ENCODE peak calls at places on chromosomes 13 and 19, in four cellular contexts. I is K562, C is A549, H is H1. Y is an unnamed sample.

GRCh38 chr13:33931397-33931987 is 113.5 kb downstream of the RFC3 start:
- DNase-seq in C (peak), H (no peak), I (peak), Y (peak)

GRCh38 chr19:29673451-29674371 is 8.4 kb downstream of the PLEKHF1 start:
- DNase-seq in H (no peak), C (no peak), I (no peak), Y (no peak)

GRCh38 chr19:37227996-37228395 is 10.0 kb downstream of the ZNF383 start:
- DNase-seq in I (no peak), H (peak), C (peak), Y (peak)

GRCh38 chr19:34274284-34274826 is 20.0 kb downstream of the GARRE1 start:
- DNase-seq in C (no peak), H (no peak), I (no peak), Y (no peak)

GRCh38 chr19:11268783-11269267 is 6.5 kb upstream of the DOCK6 start:
- DNase-seq in I (peak), C (peak), H (no peak), Y (peak)

GRCh38 chr19:14563989-14564650 is 7.7 kb downstream of the NDUFB7 start:
- DNase-seq in C (peak), I (peak), H (peak), Y (peak)

GRCh38 chr13:94710881-94711560 is 1.3 kb downstream of the SOX21 start:
- DNase-seq in C (peak), I (peak), H (peak), Y (no peak)

GRCh38 chr13:45773236-45773635 is 71.1 kb downstream of the CBY2 start:
- DNase-seq in H (no peak), C (no peak), I (no peak), Y (no peak)

GRCh38 chr13:26956532-26957142 is 196.1 kb upstream of the GPR12 start:
- DNase-seq in H (no peak), C (peak), I (no peak), Y (peak)

GRCh38 chr13:74135306-74136088 is 1.3 kb upstream of the KLF12 start:
- DNase-seq in C (peak), I (peak), H (peak), Y (peak)
- TF ChIP-seq POLR2A in C (peak), I (no peak), H (no peak), Y (no peak)

GRCh38 chr13:64277097-64277496 is 2861.4 kb upstream of the PCDH20 start:
- DNase-seq in C (no peak), H (no peak), I (no peak), Y (no peak)

GRCh38 chr13:64274481-64275217 is 2859.0 kb upstream of the PCDH20 start:
- DNase-seq in H (no peak), I (peak), C (no peak), Y (peak)

GRCh38 chr13:64276232-64276631 is 2860.6 kb upstream of the PCDH20 start:
- DNase-seq in I (no peak), H (no peak), C (no peak), Y (no peak)

GRCh38 chr13:64273780-64274179 is 2858.1 kb upstream of the PCDH20 start:
- DNase-seq in H (no peak), I (no peak), C (no peak), Y (no peak)

DNA sequence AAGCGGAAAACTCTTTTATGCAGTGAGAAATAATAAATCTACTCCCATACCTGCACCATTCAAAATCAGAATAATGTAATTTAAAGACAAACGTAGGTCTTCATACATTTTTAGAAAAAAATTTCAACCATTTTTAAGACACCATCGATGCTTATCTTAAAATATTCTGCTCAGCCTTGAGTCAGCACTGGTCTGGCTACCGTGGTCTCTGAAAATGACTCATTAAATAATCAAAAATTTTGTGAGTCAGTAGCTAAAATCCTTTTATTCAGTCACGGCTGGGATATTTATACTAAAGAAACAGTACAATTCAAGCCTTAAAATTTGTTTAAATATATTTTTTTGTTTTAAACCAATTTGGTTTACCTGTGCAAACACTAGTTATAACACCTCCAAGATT is 2862.8 kb upstream of the PCDH20 start:
- DNase-seq in H (no peak), C (no peak), I (no peak), Y (no peak)
- TF ChIP-seq MAX in H (no peak), C (no peak), I (no peak), Y (no peak)

GRCh38 chr19:43936219-43936618 is 1.1 kb upstream of the ZNF45 start:
- DNase-seq in H (no peak), I (peak), C (no peak), Y (no peak)

GRCh38 chr19:43934055-43934984 is 762 bp downstream of the ZNF45 start:
- DNase-seq in I (peak), C (peak), H (no peak), Y (peak)

GRCh38 chr19:43939557-43940260 is 4.6 kb upstream of the ZNF45 start:
- DNase-seq in H (no peak), I (no peak), C (no peak), Y (no peak)

GRCh38 chr19:43940719-43941118 is 5.6 kb upstream of the ZNF45 start:
- DNase-seq in H (no peak), C (no peak), I (no peak), Y (no peak)

GRCh38 chr19:43934985-43935708 is at the start of gene ZNF45:
- DNase-seq in I (peak), H (peak), C (peak), Y (peak)
- TF ChIP-seq POLR2A in I (peak), H (no peak), C (peak), Y (peak)

GRCh38 chr19:5108123-5108613 is 139.3 kb downstream of the KDM4B start:
- DNase-seq in I (no peak), H (no peak), C (no peak), Y (no peak)
- TF ChIP-seq MAX in I (no peak), H (no peak), C (no peak), Y (no peak)

GRCh38 chr13:106597190-106597589 is 29.3 kb upstream of the ARGLU1 start:
- DNase-seq in I (no peak), C (no peak), H (no peak), Y (no peak)
- TF ChIP-seq POLR2A in I (no peak), C (no peak), H (no peak), Y (no peak)

GRCh38 chr13:36666482-36667264 is 7.1 kb upstream of the SERTM1 start:
- DNase-seq in I (no peak), H (no peak), C (no peak), Y (no peak)

GRCh38 chr13:36665630-36666029 is 8.2 kb upstream of the SERTM1 start:
- DNase-seq in I (no peak), C (no peak), H (no peak), Y (no peak)
- TF ChIP-seq MAX in I (no peak), C (no peak), H (no peak), Y (no peak)

DNA sequence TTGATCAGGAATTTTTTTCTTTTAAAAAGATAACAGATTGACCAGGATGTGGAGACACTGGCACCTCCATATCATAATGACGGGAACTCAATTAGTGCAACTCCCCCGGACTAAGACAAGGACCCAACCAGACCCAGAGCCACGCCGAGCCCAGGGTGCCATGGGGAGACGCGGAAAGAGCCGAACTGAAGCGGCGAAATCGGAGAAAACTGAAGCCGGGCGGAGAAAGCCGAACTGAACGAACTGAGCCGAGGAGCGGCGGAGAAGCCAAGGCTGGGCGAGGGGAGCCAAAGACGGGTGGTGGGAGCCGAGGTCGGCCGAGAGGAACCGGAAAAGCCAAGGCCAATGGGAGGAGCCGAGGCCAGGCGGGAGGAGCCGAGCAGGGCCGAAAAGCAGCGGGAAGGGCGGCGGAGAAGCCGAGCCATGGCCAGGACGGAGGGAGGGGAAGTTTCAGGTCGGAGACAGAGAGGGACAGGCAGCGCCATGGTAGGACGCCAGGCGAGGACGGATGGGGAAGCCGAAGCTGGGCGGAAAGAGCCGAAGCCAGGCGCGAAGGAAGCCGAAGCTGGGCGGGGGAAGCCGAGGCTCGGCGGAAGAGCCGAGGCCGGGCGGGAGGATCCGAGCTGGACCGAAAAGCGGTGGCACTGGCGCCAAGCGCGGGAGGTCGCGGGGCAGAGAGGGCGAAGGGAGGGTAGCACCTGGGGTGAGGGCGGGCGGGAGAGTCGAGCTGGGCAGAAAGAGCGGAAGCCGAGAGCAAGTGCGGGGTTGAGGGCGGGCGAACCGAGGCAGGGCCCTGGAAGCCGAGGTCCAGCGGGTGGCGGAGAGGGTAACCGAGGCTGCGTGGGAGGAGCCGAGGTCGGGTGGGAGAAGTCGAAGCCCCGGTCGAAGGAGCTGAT is 29.4 kb downstream of the ZNF557 start:
- DNase-seq in I (peak), C (peak), H (peak), Y (peak)
- TF ChIP-seq POLR2A in I (peak), C (peak), H (peak), Y (peak)

DNA sequence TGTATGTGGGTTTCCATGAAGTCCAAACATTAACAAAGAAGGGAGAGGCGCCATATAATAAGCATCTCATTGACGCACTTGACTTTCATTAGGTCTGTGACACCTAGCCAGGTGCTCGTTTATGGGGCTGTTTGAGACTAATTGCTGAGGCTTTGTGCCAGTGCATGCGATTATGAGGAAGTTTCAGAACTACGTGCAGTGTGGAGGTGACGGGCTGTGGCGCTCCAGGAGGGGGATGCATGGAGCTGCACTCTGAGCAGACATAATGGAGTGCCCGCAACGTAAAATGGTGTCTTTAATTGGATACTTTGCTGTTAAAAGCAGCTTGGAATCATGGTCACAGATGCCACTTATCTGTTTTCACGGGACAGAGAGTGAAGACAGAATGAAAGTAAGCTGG is 223.2 kb downstream of the FGF9 start:
- DNase-seq in H (no peak), C (no peak), I (no peak), Y (peak)
- TF ChIP-seq MAX in H (no peak), C (no peak), I (no peak), Y (no peak)

DNA sequence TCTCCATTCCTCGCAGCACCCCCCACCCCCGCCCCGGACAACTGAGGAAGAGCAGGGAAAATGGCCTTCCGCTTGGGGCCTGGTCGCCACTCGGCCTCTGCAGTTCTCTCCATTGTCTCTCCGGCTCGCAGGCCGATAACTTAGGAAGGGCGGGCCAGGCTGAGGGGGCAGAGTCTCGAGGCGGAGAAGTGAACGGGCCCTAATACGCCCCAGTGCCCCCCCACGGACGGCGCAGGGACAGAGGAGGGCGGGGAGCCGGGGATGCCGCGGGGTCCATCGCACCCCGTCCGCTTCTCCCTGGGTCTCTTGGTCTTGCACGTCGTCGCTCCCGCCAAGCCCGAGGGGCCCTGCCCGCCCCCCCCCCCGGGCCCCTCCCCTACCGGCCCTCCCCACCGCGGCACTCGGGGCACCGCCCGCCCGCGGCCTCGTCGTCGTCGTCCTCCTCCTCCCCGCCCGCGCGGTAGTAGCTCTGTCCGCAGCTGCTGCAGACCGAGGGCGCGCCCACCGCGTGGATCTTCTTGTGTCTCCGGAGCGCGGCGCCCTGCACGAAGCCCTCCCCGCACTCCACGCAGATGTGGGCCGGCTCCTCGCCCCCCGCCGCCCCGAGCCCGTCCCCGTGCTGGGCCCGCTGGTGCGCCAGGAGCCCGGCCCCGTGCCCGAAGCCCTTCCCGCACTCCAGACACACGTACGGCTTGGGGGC is 33.3 kb downstream of the ZNF787 start:
- DNase-seq in H (no peak), I (no peak), C (no peak), Y (no peak)
- TF ChIP-seq POLR2A in H (no peak), I (no peak), C (no peak), Y (no peak)

Y was measured in NB4.